ENCODE peak calls at places on chromosomes 7 and 10, in eight cellular contexts. R is stimulated activated CD4-positive, alpha-beta T cell treated with anti-CD3 and anti-CD28 coated beads, Interleukin-1b, Interleukin-23, amount 100 ng/mL, for 24 hours; B is dermis blood vessel endothelial cell; V is nucleus accumbens; K is NCI-H1930; H is cardiac fibroblast; Z is NCI-H1105 treated with DMSO at 0.1 percent for 48 hours; L is OCI-LY7. U is an unnamed sample.

GRCh38 chr10:45425628-45426563 is 51.9 kb downstream of the ALOX5 start:
- DNase-seq in R (no peak), B (peak), V (no peak), K (no peak), H (no peak), Z (no peak), L (no peak), U (no peak)

GRCh38 chr10:15370212-15370740 is 813 bp downstream of the FAM171A1 start:
- DNase-seq in R (no peak), B (peak), V (peak), K (no peak), H (peak), Z (no peak), L (no peak), U (no peak)

GRCh38 chr10:73625004-73625883 is 16.0 kb downstream of the MYOZ1 start:
- DNase-seq in R (no peak), B (peak), V (peak), K (no peak), H (peak), Z (peak), L (peak), U (no peak)

GRCh38 chr7:89623018-89623672 is 531.1 kb upstream of the STEAP1 start:
- DNase-seq in R (no peak), B (peak), V (no peak), K (peak), H (peak), Z (peak), L (peak), U (no peak)

GRCh38 chr10:10870523-10871241 is 147.0 kb upstream of the CELF2 start:
- DNase-seq in R (no peak), B (no peak), V (no peak), K (no peak), H (no peak), Z (no peak), L (no peak), U (no peak)

GRCh38 chr10:72567884-72568283 is 58.0 kb downstream of the MICU1 start:
- DNase-seq in R (no peak), B (peak), V (no peak), K (no peak), H (peak), Z (no peak), L (peak), U (no peak)

GRCh38 chr7:26151953-26152781 is at the start of gene NFE2L3:
- DNase-seq in R (peak), B (peak), V (peak), K (peak), H (peak), Z (peak), L (peak), U (peak)

GRCh38 chr10:20852303-20852702 is 44.8 kb downstream of the NEBL start:
- DNase-seq in R (no peak), B (no peak), V (no peak), K (no peak), H (no peak), Z (no peak), L (no peak), U (no peak)

GRCh38 chr10:86946215-86947170 is 10.9 kb downstream of the MMRN2 start:
- DNase-seq in R (no peak), B (no peak), V (no peak), K (no peak), H (no peak), Z (no peak), L (no peak), U (no peak)